ENCODE peak calls at places on chromosomes 1 and 21, in four cellular contexts. Y, X, H and T are unnamed samples.
A peak's percentile ranks its signal among the peaks of the same experiment; 100 is the strongest.

GRCh38 chr1:103266036-103266435 is 157.7 kb upstream of the COL11A1 start:
- DNase-seq in Y (no peak), X (peak; percentile 7), H (no peak), T (no peak)

GRCh38 chr1:100565533-100565932 is 27.6 kb downstream of the GPR88 start:
- DNase-seq in Y (no peak), X (no peak), H (no peak), T (no peak)

GRCh38 chr1:209527372-209527771 is 56.1 kb upstream of the CAMK1G start:
- DNase-seq in Y (no peak), X (no peak), H (no peak), T (no peak)

GRCh38 chr1:56827711-56828110 is 8.5 kb upstream of the FYB2 start:
- DNase-seq in Y (no peak), X (no peak), H (no peak), T (no peak)

GRCh38 chr1:238239343-238239742 is 348.6 kb upstream of the ZP4 start:
- DNase-seq in Y (no peak), X (no peak), H (no peak), T (no peak)

GRCh38 chr1:175788586-175789252 is 45.3 kb upstream of the TNR start:
- DNase-seq in Y (no peak), X (no peak), H (no peak), T (no peak)

GRCh38 chr1:245086389-245086969 is 68.3 kb upstream of the KIF26B start:
- DNase-seq in Y (no peak), X (peak; percentile 62), H (no peak), T (no peak)

GRCh38 chr1:26923711-26924110 is 2.2 kb downstream of the NUDC start:
- DNase-seq in Y (no peak), X (no peak), H (no peak), T (no peak)

GRCh38 chr1:211258756-211259595 is at the start of gene RCOR3:
- DNase-seq in Y (peak; percentile 94), X (peak; percentile 88), H (peak; percentile 92), T (peak; percentile 95)

GRCh38 chr21:43902441-43902840 is 37.4 kb downstream of the AGPAT3 start:
- DNase-seq in Y (no peak), X (peak; percentile 63), H (no peak), T (no peak)

GRCh38 chr1:94247146-94248094 is 10.0 kb upstream of the ARHGAP29 start:
- DNase-seq in Y (peak; percentile 81), X (peak; percentile 58), H (peak; percentile 59), T (peak; percentile 88)

GRCh38 chr1:91851130-91852010 is 34.6 kb downstream of the TGFBR3 start:
- DNase-seq in Y (peak; percentile 58), X (peak; percentile 97), H (peak; percentile 42), T (no peak)

GRCh38 chr1:104402178-104402577 is 652.5 kb downstream of the AMY1C start:
- DNase-seq in Y (no peak), X (no peak), H (no peak), T (no peak)

GRCh38 chr1:231724876-231725647 is 98.5 kb downstream of the DISC1 start:
- DNase-seq in Y (peak; percentile 68), X (peak; percentile 74), H (no peak), T (no peak)
- TF ChIP-seq CTCF in Y (peak; percentile 85), X (peak; percentile 57), H (no peak), T (peak; percentile 54)

GRCh38 chr1:31425301-31426081 is 12.5 kb downstream of the SERINC2 start:
- DNase-seq in Y (no peak), X (no peak), H (no peak), T (no peak)
- TF ChIP-seq CTCF in Y (no peak), X (no peak), H (no peak), T (no peak)

GRCh38 chr1:116230712-116231111 is 119.5 kb downstream of the MAB21L3 start:
- DNase-seq in Y (no peak), X (no peak), H (no peak), T (no peak)

GRCh38 chr1:116228501-116228900 is 117.3 kb downstream of the MAB21L3 start:
- DNase-seq in Y (no peak), X (no peak), H (no peak), T (no peak)

GRCh38 chr1:116231752-116232151 is 120.6 kb downstream of the MAB21L3 start:
- DNase-seq in Y (no peak), X (no peak), H (no peak), T (no peak)

GRCh38 chr1:116232989-116233514 is 121.9 kb downstream of the MAB21L3 start:
- DNase-seq in Y (no peak), X (no peak), H (no peak), T (no peak)
- TF ChIP-seq CTCF in Y (peak; percentile 19), X (no peak), H (no peak), T (no peak)

GRCh38 chr1:172380441-172381244 is 39.8 kb upstream of the C1orf105 start:
- DNase-seq in Y (no peak), X (no peak), H (no peak), T (no peak)
- TF ChIP-seq CTCF in Y (no peak), X (no peak), H (no peak), T (no peak)